ENCODE peak calls at places on chromosome 6, in four cellular contexts. W, Q, P and I are unnamed samples.

GRCh38 chr6:160386869-160387518 is 38.8 kb downstream of the SLC22A3 start:
- DNase-seq in W (no peak), Q (peak), P (no peak), I (no peak)

GRCh38 chr6:108501559-108501958 is 59.2 kb upstream of the FOXO3 start:
- DNase-seq in W (peak), Q (peak), P (no peak), I (no peak)

GRCh38 chr6:788058-788457 is 95.1 kb upstream of the EXOC2 start:
- DNase-seq in W (no peak), Q (no peak), P (no peak), I (no peak)

GRCh38 chr6:154791561-154792317 is 58.5 kb downstream of the SCAF8 start:
- DNase-seq in W (peak), Q (peak), P (no peak), I (no peak)

GRCh38 chr6:29702519-29703103 is 20.6 kb upstream of the HLA-F start:
- DNase-seq in W (no peak), Q (peak), P (peak), I (peak)

GRCh38 chr6:81075974-81076373 is 676.5 kb downstream of the TENT5A start:
- DNase-seq in W (peak), Q (peak), P (no peak), I (peak)

GRCh38 chr6:149935668-149936067 is 6.1 kb upstream of the ULBP2 start:
- DNase-seq in W (no peak), Q (no peak), P (no peak), I (peak)

GRCh38 chr6:12865782-12866181 is 149.2 kb downstream of the PHACTR1 start:
- DNase-seq in W (no peak), Q (peak), P (no peak), I (no peak)

GRCh38 chr6:39887692-39888450 is 46.4 kb downstream of the MOCS1 start:
- DNase-seq in W (peak), Q (peak), P (no peak), I (no peak)

GRCh38 chr6:134550604-134551003 is 232.7 kb upstream of the SGK1 start:
- DNase-seq in W (peak), Q (peak), P (no peak), I (no peak)

GRCh38 chr6:152428126-152428525 is 209.0 kb downstream of the SYNE1 start:
- DNase-seq in W (peak), Q (no peak), P (peak), I (no peak)

GRCh38 chr6:36120979-36121706 is 9.2 kb upstream of the MAPK13 start:
- DNase-seq in W (no peak), Q (peak), P (no peak), I (peak)

GRCh38 chr6:38143191-38144154 is 323.9 kb downstream of the ZFAND3 start:
- DNase-seq in W (no peak), Q (no peak), P (no peak), I (no peak)

GRCh38 chr6:125169058-125169457 is 15.5 kb downstream of the TPD52L1 start:
- DNase-seq in W (peak), Q (peak), P (no peak), I (no peak)

GRCh38 chr6:90362273-90362672 is 65.6 kb upstream of the BACH2 start:
- DNase-seq in W (peak), Q (peak), P (no peak), I (no peak)